ENCODE peak calls at places on chromosome X, in six cellular contexts. One of them, this sample, is unnamed.

GRCh38 chrX:109684136-109684535 is 48.9 kb downstream of the ACSL4 start:
- DNase-seq in gastrocnemius medialis: no peak
- DNase-seq in MM.1S: no peak
- DNase-seq in upper lobe of right lung: no peak
- DNase-seq in HepG2: no peak
- DNase-seq in kidney: no peak
- DNase-seq in this sample: no peak

GRCh38 chrX:124383367-124383766 is 37.0 kb downstream of the SH2D1A start:
- DNase-seq in upper lobe of right lung: no peak
- DNase-seq in MM.1S: no peak
- DNase-seq in HepG2: no peak
- DNase-seq in gastrocnemius medialis: no peak
- DNase-seq in kidney: no peak
- DNase-seq in this sample: peak

GRCh38 chrX:22118161-22118830 is 86.2 kb downstream of the PHEX start:
- DNase-seq in kidney: no peak
- DNase-seq in HepG2: no peak
- DNase-seq in upper lobe of right lung: no peak
- DNase-seq in MM.1S: no peak
- DNase-seq in gastrocnemius medialis: no peak
- DNase-seq in this sample: no peak

GRCh38 chrX:129823115-129823514 is 20.6 kb downstream of the ZDHHC9 start:
- DNase-seq in kidney: no peak
- DNase-seq in gastrocnemius medialis: no peak
- DNase-seq in upper lobe of right lung: no peak
- DNase-seq in HepG2: no peak
- DNase-seq in MM.1S: peak
- DNase-seq in this sample: peak

GRCh38 chrX:154967603-154968002 is 54.9 kb downstream of the F8 start:
- DNase-seq in upper lobe of right lung: no peak
- DNase-seq in kidney: no peak
- DNase-seq in HepG2: no peak
- DNase-seq in gastrocnemius medialis: no peak
- DNase-seq in MM.1S: no peak
- DNase-seq in this sample: no peak

GRCh38 chrX:136250191-136251041 is 784 bp downstream of the MAP7D3 start:
- DNase-seq in HepG2: no peak
- DNase-seq in gastrocnemius medialis: no peak
- DNase-seq in kidney: no peak
- DNase-seq in MM.1S: no peak
- DNase-seq in upper lobe of right lung: no peak
- DNase-seq in this sample: no peak

GRCh38 chrX:9897761-9898161 is 69.4 kb upstream of the CLDN34 start:
- DNase-seq in HepG2: no peak
- DNase-seq in MM.1S: no peak
- DNase-seq in upper lobe of right lung: no peak
- DNase-seq in kidney: no peak
- DNase-seq in gastrocnemius medialis: no peak
- DNase-seq in this sample: peak

GRCh38 chrX:39752820-39753219 is 344.9 kb downstream of the BCOR start:
- DNase-seq in upper lobe of right lung: no peak
- DNase-seq in HepG2: no peak
- DNase-seq in MM.1S: no peak
- DNase-seq in kidney: no peak
- DNase-seq in gastrocnemius medialis: no peak
- DNase-seq in this sample: no peak

GRCh38 chrX:38968817-38969216 is 167.6 kb downstream of the MID1IP1 start:
- DNase-seq in gastrocnemius medialis: no peak
- DNase-seq in upper lobe of right lung: no peak
- DNase-seq in HepG2: no peak
- DNase-seq in MM.1S: no peak
- DNase-seq in kidney: no peak
- DNase-seq in this sample: no peak

GRCh38 chrX:11533211-11533651 is 132.5 kb downstream of the ARHGAP6 start:
- DNase-seq in gastrocnemius medialis: no peak
- DNase-seq in upper lobe of right lung: no peak
- DNase-seq in MM.1S: peak
- DNase-seq in kidney: no peak
- DNase-seq in HepG2: peak
- DNase-seq in this sample: peak

GRCh38 chrX:150155396-150156048 is 207.6 kb upstream of the MAMLD1 start:
- DNase-seq in upper lobe of right lung: no peak
- DNase-seq in kidney: peak
- DNase-seq in gastrocnemius medialis: no peak
- DNase-seq in MM.1S: no peak
- DNase-seq in HepG2: no peak
- DNase-seq in this sample: no peak

GRCh38 chrX:102341867-102342266 is 94.9 kb downstream of the NXF2 start:
- DNase-seq in gastrocnemius medialis: no peak
- DNase-seq in upper lobe of right lung: no peak
- DNase-seq in HepG2: no peak
- DNase-seq in MM.1S: peak
- DNase-seq in kidney: no peak
- DNase-seq in this sample: no peak

GRCh38 chrX:3415011-3415410 is 68.6 kb upstream of the MXRA5 start:
- DNase-seq in HepG2: no peak
- DNase-seq in MM.1S: no peak
- DNase-seq in upper lobe of right lung: no peak
- DNase-seq in gastrocnemius medialis: no peak
- DNase-seq in kidney: no peak
- DNase-seq in this sample: no peak

GRCh38 chrX:49187526-49187925 is 1.4 kb upstream of the PRICKLE3 start:
- DNase-seq in MM.1S: no peak
- DNase-seq in gastrocnemius medialis: no peak
- DNase-seq in kidney: no peak
- DNase-seq in HepG2: no peak
- DNase-seq in upper lobe of right lung: no peak
- DNase-seq in this sample: no peak

GRCh38 chrX:49184294-49185061 is 1.7 kb downstream of the PRICKLE3 start:
- DNase-seq in gastrocnemius medialis: peak
- DNase-seq in HepG2: no peak
- DNase-seq in MM.1S: no peak
- DNase-seq in upper lobe of right lung: peak
- DNase-seq in kidney: peak
- DNase-seq in this sample: peak

GRCh38 chrX:49187028-49187394 is 838 bp upstream of the PRICKLE3 start:
- DNase-seq in kidney: no peak
- DNase-seq in MM.1S: no peak
- DNase-seq in upper lobe of right lung: no peak
- DNase-seq in gastrocnemius medialis: no peak
- DNase-seq in HepG2: no peak
- DNase-seq in this sample: no peak

GRCh38 chrX:49185062-49185394 is 1.1 kb downstream of the PRICKLE3 start:
- DNase-seq in upper lobe of right lung: no peak
- DNase-seq in gastrocnemius medialis: no peak
- DNase-seq in kidney: no peak
- DNase-seq in HepG2: no peak
- DNase-seq in MM.1S: no peak
- DNase-seq in this sample: no peak

DNA sequence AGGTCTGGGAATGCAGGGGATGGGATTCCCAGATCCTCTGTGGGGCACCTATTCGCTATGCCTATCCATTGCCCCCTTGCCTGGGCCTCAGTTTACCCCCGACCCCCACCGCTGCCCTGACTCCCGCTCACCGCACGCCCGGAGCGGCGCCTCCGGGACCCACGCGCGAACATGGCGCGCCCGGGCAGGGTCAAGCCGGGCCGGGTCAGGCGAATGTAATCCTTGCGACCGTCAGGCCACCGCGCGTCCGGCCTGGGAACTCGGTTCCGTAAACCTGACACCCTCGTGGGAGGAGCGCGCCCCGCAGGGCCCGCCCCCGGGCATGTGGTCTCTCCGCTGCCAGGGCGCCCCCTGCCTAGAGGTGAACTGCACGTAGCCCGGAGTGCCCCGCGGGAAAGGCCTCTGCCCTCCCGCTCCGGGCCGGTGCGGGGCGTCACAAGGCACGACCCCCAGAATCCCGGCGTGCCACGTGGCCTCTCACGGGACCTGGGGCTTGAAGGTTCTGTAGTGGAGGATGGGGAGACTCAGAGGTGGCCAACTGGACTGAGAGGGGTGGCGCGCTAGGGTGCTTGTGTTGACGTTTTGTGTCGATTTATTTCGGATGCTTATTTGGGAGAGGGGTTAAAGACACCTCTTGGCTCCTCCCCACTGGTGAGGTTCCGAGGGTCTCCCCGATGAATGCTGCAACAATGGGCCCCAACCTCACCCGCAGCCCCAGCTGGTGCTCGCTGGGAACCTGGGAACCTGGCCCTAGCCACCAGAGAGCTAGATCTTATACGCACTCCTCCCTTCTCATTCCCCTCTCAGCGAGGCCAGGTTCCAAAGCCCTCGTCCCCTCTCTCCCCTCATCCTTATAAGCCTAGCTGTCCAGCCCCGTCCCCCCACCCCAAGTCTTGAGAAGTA is at the start of gene PRICKLE3:
- DNase-seq in HepG2: peak
- DNase-seq in kidney: peak
- DNase-seq in MM.1S: peak
- DNase-seq in gastrocnemius medialis: peak
- DNase-seq in upper lobe of right lung: peak
- DNase-seq in this sample: peak
- H3K4me3 ChIP-seq in HepG2: peak
- H3K4me3 ChIP-seq in kidney: peak
- H3K4me3 ChIP-seq in MM.1S: peak
- H3K4me3 ChIP-seq in gastrocnemius medialis: peak
- H3K4me3 ChIP-seq in upper lobe of right lung: peak
- H3K4me3 ChIP-seq in this sample: peak

GRCh38 chrX:14027511-14028019 is 2.1 kb downstream of the GEMIN8 start:
- DNase-seq in MM.1S: no peak
- DNase-seq in HepG2: peak
- DNase-seq in kidney: no peak
- DNase-seq in upper lobe of right lung: no peak
- DNase-seq in gastrocnemius medialis: no peak
- DNase-seq in this sample: peak
- H3K4me3 ChIP-seq in MM.1S: peak
- H3K4me3 ChIP-seq in HepG2: no peak
- H3K4me3 ChIP-seq in kidney: no peak
- H3K4me3 ChIP-seq in upper lobe of right lung: no peak
- H3K4me3 ChIP-seq in gastrocnemius medialis: no peak
- H3K4me3 ChIP-seq in this sample: peak

GRCh38 chrX:43973249-43973672 is at the start of gene NDP:
- DNase-seq in upper lobe of right lung: no peak
- DNase-seq in HepG2: no peak
- DNase-seq in kidney: no peak
- DNase-seq in MM.1S: no peak
- DNase-seq in gastrocnemius medialis: no peak
- DNase-seq in this sample: no peak

GRCh38 chrX:43970528-43970927 is 2.7 kb downstream of the NDP start:
- DNase-seq in HepG2: no peak
- DNase-seq in kidney: no peak
- DNase-seq in MM.1S: no peak
- DNase-seq in gastrocnemius medialis: no peak
- DNase-seq in upper lobe of right lung: no peak
- DNase-seq in this sample: peak

GRCh38 chrX:43969504-43970501 is 3.4 kb downstream of the NDP start:
- DNase-seq in upper lobe of right lung: no peak
- DNase-seq in gastrocnemius medialis: no peak
- DNase-seq in kidney: peak
- DNase-seq in MM.1S: no peak
- DNase-seq in HepG2: no peak
- DNase-seq in this sample: peak

GRCh38 chrX:43974076-43974475 is 886 bp upstream of the NDP start:
- DNase-seq in upper lobe of right lung: no peak
- DNase-seq in MM.1S: no peak
- DNase-seq in kidney: no peak
- DNase-seq in HepG2: no peak
- DNase-seq in gastrocnemius medialis: no peak
- DNase-seq in this sample: no peak

DNA sequence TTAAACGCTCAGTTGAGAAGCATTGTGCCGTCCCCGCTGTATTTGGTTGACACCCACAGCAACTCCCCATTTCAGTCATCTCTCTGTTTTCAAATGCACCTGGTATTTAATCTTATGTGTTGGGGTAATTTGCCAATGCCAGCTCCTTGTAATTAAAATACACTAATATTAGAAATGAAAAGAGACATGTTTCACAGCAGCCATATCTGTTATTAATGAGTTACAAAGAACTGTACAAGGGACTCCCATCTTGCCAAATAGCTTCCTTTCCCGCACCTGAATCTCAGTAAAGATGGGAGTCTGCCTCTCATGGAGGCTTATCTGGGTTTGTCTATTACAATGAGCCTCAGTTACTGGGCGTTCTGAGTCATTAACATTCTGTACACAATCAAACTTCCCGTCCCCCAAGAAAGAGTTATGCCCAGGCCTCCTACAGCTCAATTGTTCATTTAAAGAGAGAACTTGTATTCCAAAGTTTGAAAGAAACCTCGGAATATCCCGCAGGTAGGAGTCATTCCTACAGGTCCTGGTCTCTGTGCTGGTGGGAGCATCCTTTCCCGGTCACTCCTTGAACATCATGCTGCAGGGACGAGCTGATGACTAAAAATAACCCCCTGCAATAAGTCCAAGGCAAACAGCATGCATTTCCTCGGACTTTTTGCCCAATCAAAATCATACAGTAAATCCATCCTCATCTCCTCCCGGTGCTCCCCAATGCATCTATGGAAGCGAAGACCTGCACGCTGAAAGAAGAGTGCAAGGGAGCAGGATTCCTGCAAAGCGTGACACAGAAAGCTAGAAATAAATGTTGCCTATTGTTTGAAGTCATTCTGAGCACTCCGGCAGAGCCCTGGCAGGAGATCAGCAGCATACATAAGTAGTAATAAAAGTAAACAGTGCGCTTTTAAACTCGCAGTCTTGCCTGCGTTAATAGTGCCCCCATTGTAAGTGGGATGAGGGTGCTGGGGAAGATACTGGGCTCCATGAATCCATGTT is 926 bp downstream of the NDP start:
- DNase-seq in kidney: no peak
- DNase-seq in MM.1S: no peak
- DNase-seq in upper lobe of right lung: no peak
- DNase-seq in gastrocnemius medialis: no peak
- DNase-seq in HepG2: no peak
- DNase-seq in this sample: no peak
- H3K4me3 ChIP-seq in kidney: peak
- H3K4me3 ChIP-seq in MM.1S: no peak
- H3K4me3 ChIP-seq in upper lobe of right lung: peak
- H3K4me3 ChIP-seq in gastrocnemius medialis: no peak
- H3K4me3 ChIP-seq in HepG2: no peak
- H3K4me3 ChIP-seq in this sample: no peak

DNA sequence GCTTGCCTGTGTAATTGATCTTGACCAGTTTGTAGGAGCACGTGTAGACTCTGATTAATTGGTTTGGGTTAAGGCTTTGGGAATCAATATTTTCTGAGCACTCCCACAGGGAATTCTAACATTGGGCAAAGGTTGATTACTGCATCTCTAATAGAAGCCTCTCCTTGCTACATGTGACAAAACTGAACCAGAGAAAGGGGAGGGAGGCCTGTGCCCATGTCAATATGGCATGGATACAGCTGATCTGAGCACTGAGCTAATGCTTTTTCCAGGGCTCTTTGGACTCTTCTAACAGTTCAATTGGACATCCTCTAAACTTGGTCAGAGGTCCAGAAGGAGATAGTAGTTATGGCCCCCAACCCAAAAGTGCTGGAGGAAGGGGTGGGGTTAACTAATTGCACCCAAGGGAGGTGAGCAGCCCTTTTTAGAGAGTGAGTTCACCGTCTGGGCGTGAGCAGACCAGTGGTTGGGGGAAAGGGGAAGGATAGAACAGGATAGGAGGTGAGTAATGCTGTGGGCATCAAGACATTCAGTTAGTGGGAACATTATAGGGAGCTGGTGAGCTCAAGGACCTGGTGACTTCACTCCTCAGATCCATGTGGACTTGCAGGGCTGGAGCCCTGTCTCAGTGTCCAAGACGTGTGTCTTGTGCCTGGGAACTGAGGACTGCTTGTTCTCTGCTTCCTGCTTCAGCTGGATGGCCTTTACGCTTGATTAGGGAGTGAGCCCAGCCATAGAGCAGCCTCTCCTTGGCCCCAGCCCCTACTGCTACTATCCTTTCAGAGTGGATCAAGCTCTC is 22.8 kb downstream of the MSN start:
- DNase-seq in kidney: peak
- DNase-seq in gastrocnemius medialis: peak
- DNase-seq in MM.1S: no peak
- DNase-seq in upper lobe of right lung: no peak
- DNase-seq in HepG2: no peak
- DNase-seq in this sample: peak
- H3K4me3 ChIP-seq in kidney: no peak
- H3K4me3 ChIP-seq in gastrocnemius medialis: no peak
- H3K4me3 ChIP-seq in MM.1S: no peak
- H3K4me3 ChIP-seq in upper lobe of right lung: no peak
- H3K4me3 ChIP-seq in HepG2: no peak
- H3K4me3 ChIP-seq in this sample: no peak